ENCODE peak calls at places on chromosomes 4 and X, in seven cellular contexts. One of them, this sample, is unnamed.

GRCh38 chr4:184826315-184827266 is 823 bp upstream of the ACSL1 start:
- DNase-seq in H9: no peak
- DNase-seq in A549: no peak
- DNase-seq in K562: peak
- DNase-seq in tibial artery: peak
- DNase-seq in ovary: peak
- DNase-seq in OCI-LY7: peak
- DNase-seq in this sample: peak

GRCh38 chr4:5956285-5957021 is 61.8 kb downstream of the C4orf50 start:
- DNase-seq in H9: peak
- DNase-seq in A549: no peak
- DNase-seq in K562: no peak
- DNase-seq in tibial artery: no peak
- DNase-seq in ovary: no peak
- DNase-seq in OCI-LY7: no peak
- DNase-seq in this sample: no peak

GRCh38 chr4:76547167-76547760 is 112.2 kb downstream of the SHROOM3 start:
- DNase-seq in H9: no peak
- DNase-seq in A549: no peak
- DNase-seq in K562: no peak
- DNase-seq in tibial artery: no peak
- DNase-seq in ovary: no peak
- DNase-seq in OCI-LY7: no peak
- DNase-seq in this sample: no peak

GRCh38 chrX:22276781-22277180 is 4.1 kb downstream of the CBLL2 start:
- DNase-seq in H9: no peak
- DNase-seq in A549: no peak
- DNase-seq in K562: no peak
- DNase-seq in tibial artery: no peak
- DNase-seq in ovary: no peak
- DNase-seq in OCI-LY7: no peak
- DNase-seq in this sample: no peak

GRCh38 chrX:1466232-1466661 is 13.5 kb upstream of the ASMTL start:
- DNase-seq in H9: peak
- DNase-seq in A549: no peak
- DNase-seq in K562: no peak
- DNase-seq in tibial artery: peak
- DNase-seq in ovary: no peak
- DNase-seq in OCI-LY7: no peak
- DNase-seq in this sample: peak

GRCh38 chr4:2837110-2837903 is 6.3 kb upstream of the ADD1 start:
- DNase-seq in H9: peak
- DNase-seq in A549: no peak
- DNase-seq in K562: no peak
- DNase-seq in tibial artery: no peak
- DNase-seq in ovary: peak
- DNase-seq in OCI-LY7: no peak
- DNase-seq in this sample: peak

GRCh38 chr4:157045507-157046127 is 30.3 kb upstream of the GLRB start:
- DNase-seq in H9: peak
- DNase-seq in A549: peak
- DNase-seq in K562: no peak
- DNase-seq in tibial artery: no peak
- DNase-seq in ovary: peak
- DNase-seq in OCI-LY7: peak
- DNase-seq in this sample: no peak

GRCh38 chr4:5267418-5267817 is 216.1 kb downstream of the STK32B start:
- DNase-seq in H9: no peak
- DNase-seq in A549: no peak
- DNase-seq in K562: no peak
- DNase-seq in tibial artery: no peak
- DNase-seq in ovary: no peak
- DNase-seq in OCI-LY7: no peak
- DNase-seq in this sample: no peak

GRCh38 chrX:94058728-94059382 is 384.8 kb downstream of the FAM133A start:
- DNase-seq in H9: peak
- DNase-seq in A549: no peak
- DNase-seq in K562: peak
- DNase-seq in tibial artery: no peak
- DNase-seq in ovary: no peak
- DNase-seq in OCI-LY7: peak
- DNase-seq in this sample: peak

GRCh38 chr4:153217440-153217839 is 13.2 kb downstream of the TRIM2 start:
- DNase-seq in H9: no peak
- DNase-seq in A549: no peak
- DNase-seq in K562: no peak
- DNase-seq in tibial artery: no peak
- DNase-seq in ovary: no peak
- DNase-seq in OCI-LY7: peak
- DNase-seq in this sample: no peak

GRCh38 chr4:73726000-73726399 is 14.4 kb upstream of the CXCL8 start:
- DNase-seq in H9: no peak
- DNase-seq in A549: peak
- DNase-seq in K562: no peak
- DNase-seq in tibial artery: no peak
- DNase-seq in ovary: no peak
- DNase-seq in OCI-LY7: no peak
- DNase-seq in this sample: no peak

GRCh38 chr4:85151349-85151748 is 184.9 kb upstream of the WDFY3 start:
- DNase-seq in H9: no peak
- DNase-seq in A549: no peak
- DNase-seq in K562: no peak
- DNase-seq in tibial artery: no peak
- DNase-seq in ovary: no peak
- DNase-seq in OCI-LY7: no peak
- DNase-seq in this sample: no peak

GRCh38 chr4:242121-242848 is 63.0 kb downstream of the ZNF732 start:
- DNase-seq in H9: peak
- DNase-seq in A549: no peak
- DNase-seq in K562: peak
- DNase-seq in tibial artery: peak
- DNase-seq in ovary: peak
- DNase-seq in OCI-LY7: peak
- DNase-seq in this sample: peak

GRCh38 chr4:87529187-87529586 is at the start of gene SPARCL1:
- DNase-seq in H9: no peak
- DNase-seq in A549: no peak
- DNase-seq in K562: no peak
- DNase-seq in tibial artery: peak
- DNase-seq in ovary: peak
- DNase-seq in OCI-LY7: no peak
- DNase-seq in this sample: peak

GRCh38 chr4:164304240-164304639 is 449.7 kb upstream of the SMIM31 start:
- DNase-seq in H9: no peak
- DNase-seq in A549: no peak
- DNase-seq in K562: no peak
- DNase-seq in tibial artery: no peak
- DNase-seq in ovary: no peak
- DNase-seq in OCI-LY7: no peak
- DNase-seq in this sample: no peak

GRCh38 chr4:5892321-5893012 is 419 bp downstream of the CRMP1 start:
- DNase-seq in H9: no peak
- DNase-seq in A549: no peak
- DNase-seq in K562: no peak
- DNase-seq in tibial artery: no peak
- DNase-seq in ovary: no peak
- DNase-seq in OCI-LY7: no peak
- DNase-seq in this sample: no peak

GRCh38 chrX:23304881-23305280 is 29.8 kb upstream of the PTCHD1 start:
- DNase-seq in H9: no peak
- DNase-seq in A549: no peak
- DNase-seq in K562: no peak
- DNase-seq in tibial artery: no peak
- DNase-seq in ovary: no peak
- DNase-seq in OCI-LY7: no peak
- DNase-seq in this sample: no peak

GRCh38 chr4:43709443-43709842 is 739.2 kb downstream of the KCTD8 start:
- DNase-seq in H9: no peak
- DNase-seq in A549: no peak
- DNase-seq in K562: no peak
- DNase-seq in tibial artery: no peak
- DNase-seq in ovary: no peak
- DNase-seq in OCI-LY7: no peak
- DNase-seq in this sample: no peak

GRCh38 chr4:86511590-86511989 is 82.5 kb upstream of the PTPN13 start:
- DNase-seq in H9: no peak
- DNase-seq in A549: no peak
- DNase-seq in K562: no peak
- DNase-seq in tibial artery: no peak
- DNase-seq in ovary: no peak
- DNase-seq in OCI-LY7: no peak
- DNase-seq in this sample: no peak

GRCh38 chr4:95023110-95023509 is 265.4 kb downstream of the BMPR1B start:
- DNase-seq in H9: no peak
- DNase-seq in A549: no peak
- DNase-seq in K562: no peak
- DNase-seq in tibial artery: no peak
- DNase-seq in ovary: no peak
- DNase-seq in OCI-LY7: no peak
- DNase-seq in this sample: no peak

GRCh38 chr4:95018845-95019244 is 261.1 kb downstream of the BMPR1B start:
- DNase-seq in H9: no peak
- DNase-seq in A549: no peak
- DNase-seq in K562: no peak
- DNase-seq in tibial artery: no peak
- DNase-seq in ovary: no peak
- DNase-seq in OCI-LY7: no peak
- DNase-seq in this sample: no peak

GRCh38 chr4:95021099-95021498 is 263.3 kb downstream of the BMPR1B start:
- DNase-seq in H9: no peak
- DNase-seq in A549: no peak
- DNase-seq in K562: no peak
- DNase-seq in tibial artery: no peak
- DNase-seq in ovary: no peak
- DNase-seq in OCI-LY7: no peak
- DNase-seq in this sample: no peak

GRCh38 chr4:95017690-95018089 is 259.9 kb downstream of the BMPR1B start:
- DNase-seq in H9: no peak
- DNase-seq in A549: no peak
- DNase-seq in K562: no peak
- DNase-seq in tibial artery: no peak
- DNase-seq in ovary: no peak
- DNase-seq in OCI-LY7: no peak
- DNase-seq in this sample: no peak

DNA sequence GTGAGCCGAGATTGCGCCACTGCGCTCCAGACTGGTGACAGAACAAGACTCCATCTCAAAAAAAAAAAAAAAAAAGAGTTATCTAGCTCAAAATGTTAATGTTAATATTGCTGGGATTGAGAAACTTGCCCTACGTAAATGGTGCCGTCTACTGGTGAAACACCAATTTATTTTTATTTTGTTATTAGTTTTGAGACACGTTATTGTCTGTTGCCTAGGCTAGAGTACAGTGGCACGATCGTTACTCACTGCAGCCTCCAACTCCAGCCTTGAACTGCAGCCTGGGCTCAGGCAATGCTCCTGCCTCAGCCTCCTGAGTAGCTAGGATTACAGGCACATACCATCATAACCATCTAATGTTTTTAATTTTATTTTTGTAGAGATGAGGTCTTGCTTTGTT is 262.8 kb downstream of the BMPR1B start:
- DNase-seq in H9: no peak
- DNase-seq in A549: no peak
- DNase-seq in K562: no peak
- DNase-seq in tibial artery: no peak
- DNase-seq in ovary: no peak
- DNase-seq in OCI-LY7: no peak
- DNase-seq in this sample: no peak
- H3K27ac ChIP-seq in H9: no peak
- H3K27ac ChIP-seq in A549: peak
- H3K27ac ChIP-seq in K562: no peak
- H3K27ac ChIP-seq in tibial artery: no peak
- H3K27ac ChIP-seq in ovary: no peak
- H3K27ac ChIP-seq in OCI-LY7: no peak
- H3K27ac ChIP-seq in this sample: no peak

GRCh38 chr4:183700407-183700806 is 41.3 kb downstream of the TRAPPC11 start:
- DNase-seq in H9: no peak
- DNase-seq in A549: no peak
- DNase-seq in K562: no peak
- DNase-seq in tibial artery: no peak
- DNase-seq in ovary: no peak
- DNase-seq in OCI-LY7: no peak
- DNase-seq in this sample: no peak
- TF ChIP-seq CTCF in H9: no peak
- TF ChIP-seq CTCF in A549: no peak
- TF ChIP-seq CTCF in K562: no peak
- TF ChIP-seq CTCF in tibial artery: no peak
- TF ChIP-seq CTCF in ovary: no peak
- TF ChIP-seq CTCF in OCI-LY7: no peak
- TF ChIP-seq CTCF in this sample: no peak

DNA sequence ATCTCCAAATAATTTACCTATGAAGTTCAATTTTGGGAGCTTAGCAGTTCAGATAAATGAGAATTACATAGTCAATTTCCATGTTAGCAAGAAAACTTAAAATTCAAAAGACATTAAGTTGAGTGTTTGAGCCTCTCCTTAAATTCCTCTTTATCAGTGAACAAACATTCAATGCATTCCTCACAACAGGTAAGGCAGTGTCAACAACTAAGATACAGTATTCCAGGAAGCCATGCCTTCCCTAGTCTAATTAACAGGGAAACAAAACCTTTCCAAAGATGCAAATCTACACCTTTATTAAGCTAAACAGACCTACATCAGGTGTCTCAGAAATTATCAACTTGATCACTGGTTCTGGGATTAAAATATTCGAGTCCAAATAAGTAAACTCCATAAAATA is 3.7 kb downstream of the SH3RF1 start:
- DNase-seq in H9: no peak
- DNase-seq in A549: no peak
- DNase-seq in K562: no peak
- DNase-seq in tibial artery: no peak
- DNase-seq in ovary: no peak
- DNase-seq in OCI-LY7: no peak
- DNase-seq in this sample: no peak
- H3K27ac ChIP-seq in H9: no peak
- H3K27ac ChIP-seq in A549: peak
- H3K27ac ChIP-seq in K562: no peak
- H3K27ac ChIP-seq in tibial artery: no peak
- H3K27ac ChIP-seq in ovary: no peak
- H3K27ac ChIP-seq in OCI-LY7: no peak
- H3K27ac ChIP-seq in this sample: no peak

GRCh38 chr4:40550900-40551546 is 78.6 kb downstream of the RBM47 start:
- DNase-seq in H9: no peak
- DNase-seq in A549: peak
- DNase-seq in K562: peak
- DNase-seq in tibial artery: no peak
- DNase-seq in ovary: no peak
- DNase-seq in OCI-LY7: peak
- DNase-seq in this sample: no peak
- TF ChIP-seq CTCF in H9: peak
- TF ChIP-seq CTCF in A549: peak
- TF ChIP-seq CTCF in K562: peak
- TF ChIP-seq CTCF in tibial artery: peak
- TF ChIP-seq CTCF in ovary: no peak
- TF ChIP-seq CTCF in OCI-LY7: peak
- TF ChIP-seq CTCF in this sample: no peak

This sample was measured in heart right ventricle.